ENCODE peak calls at places on chromosomes 7 and 10, in seven cellular contexts. F is M059J; X is NCI-H1092; R is dorsolateral prefrontal cortex; N is NCI-H2171 treated with DMSO at 0.1 percent for 48 hours; V is nephron progenitor cell; J is activated CD4-positive, alpha-beta T cell treated with anti-CD3 and anti-CD28 coated beads for 24 hours. P is an unnamed sample.

GRCh38 chr10:131810805-131811137 is 90.0 kb upstream of the PPP2R2D start:
- DNase-seq in R (peak; percentile 11), J (no peak), F (no peak), X (no peak), V (no peak), N (no peak), P (no peak)

GRCh38 chr10:44382981-44383748 is 1.7 kb downstream of the CXCL12 start:
- DNase-seq in F (no peak), R (no peak), X (no peak), N (no peak), J (no peak), V (no peak), P (no peak)

GRCh38 chr7:46208635-46209525 is 287.8 kb upstream of the IGFBP3 start:
- DNase-seq in J (no peak), V (no peak), R (no peak), X (no peak), N (no peak), F (no peak), P (no peak)

GRCh38 chr7:38863609-38864291 is 45.2 kb downstream of the VPS41 start:
- DNase-seq in V (no peak), X (peak; percentile 9), R (no peak), F (no peak), N (peak; percentile 94), J (no peak), P (peak; percentile 26)

GRCh38 chr10:73887038-73888015 is 13.0 kb upstream of the CAMK2G start:
- DNase-seq in J (no peak), N (peak; percentile 70), V (no peak), R (peak; percentile 63), X (peak; percentile 59), F (peak; percentile 96), P (peak; percentile 85)

GRCh38 chr7:27242580-27243339 is at the start of gene EVX1:
- DNase-seq in F (peak; percentile 45), R (no peak), V (peak; percentile 43), J (no peak), N (no peak), X (peak; percentile 42), P (peak; percentile 55)

GRCh38 chr7:69564454-69565417 is 33.5 kb upstream of the AUTS2 start:
- DNase-seq in F (peak; percentile 32), J (no peak), R (peak; percentile 45), X (peak; percentile 92), V (no peak), N (peak; percentile 82), P (peak; percentile 4)

GRCh38 chr10:122117475-122117874 is 128.5 kb downstream of the TACC2 start:
- DNase-seq in R (no peak), V (no peak), N (no peak), J (no peak), F (peak; percentile 28), X (no peak), P (no peak)

GRCh38 chr10:91197044-91197651 is 23.3 kb upstream of the PCGF5 start:
- DNase-seq in R (no peak), X (no peak), J (no peak), F (no peak), V (no peak), N (no peak), P (no peak)

GRCh38 chr7:158087196-158087595 is 500.4 kb downstream of the PTPRN2 start:
- DNase-seq in F (no peak), X (no peak), N (no peak), V (no peak), R (no peak), J (no peak), P (no peak)

GRCh38 chr10:68727146-68727545 is 6.1 kb downstream of the CCAR1 start:
- DNase-seq in J (no peak), V (no peak), X (no peak), R (no peak), F (no peak), N (no peak), P (no peak)